ENCODE peak calls at places on chromosomes 5 and 9, in four cellular contexts. A is iPS-NIHi11, V is A549, X is GM04504. P is an unnamed sample.

GRCh38 chr5:148808864-148809642 is 17.4 kb upstream of the ADRB2 start:
- DNase-seq in A (no peak), X (no peak), V (no peak), P (peak)

GRCh38 chr5:181261320-181262085 is 560 bp upstream of the TRIM52 start:
- DNase-seq in X (peak), A (peak), V (peak), P (peak)

GRCh38 chr9:6428940-6429889 is 16.2 kb downstream of the UHRF2 start:
- DNase-seq in A (no peak), V (no peak), X (no peak), P (peak)

GRCh38 chr5:132830436-132831094 is at the start of gene SHROOM1:
- DNase-seq in A (peak), X (no peak), V (peak), P (peak)

GRCh38 chr9:36091028-36091953 is 45.2 kb upstream of the GLIPR2 start:
- DNase-seq in X (peak), A (peak), V (no peak), P (no peak)

GRCh38 chr5:36177715-36178556 is 26.0 kb downstream of the SKP2 start:
- DNase-seq in V (peak), A (peak), X (no peak), P (no peak)

GRCh38 chr9:109816490-109816889 is 36.5 kb downstream of the PALM2AKAP2 start:
- DNase-seq in V (peak), A (no peak), X (peak), P (no peak)

GRCh38 chr5:14156611-14157493 is 13.7 kb downstream of the TRIO start:
- DNase-seq in A (no peak), V (peak), X (peak), P (no peak)

GRCh38 chr5:64299805-64300204 is 134.2 kb downstream of the RNF180 start:
- DNase-seq in X (no peak), V (no peak), A (no peak), P (no peak)

GRCh38 chr5:164651544-164651943 is 1146.1 kb downstream of the MAT2B start:
- DNase-seq in V (no peak), A (no peak), X (no peak), P (no peak)

GRCh38 chr5:1332461-1333001 is 12.4 kb downstream of the CLPTM1L start:
- DNase-seq in X (no peak), A (no peak), V (no peak), P (no peak)

GRCh38 chr9:115404311-115404710 is 286.4 kb upstream of the TNC start:
- DNase-seq in V (no peak), A (no peak), X (no peak), P (no peak)

GRCh38 chr9:94783121-94783664 is 56.7 kb downstream of the AOPEP start:
- DNase-seq in X (peak), A (peak), V (peak), P (no peak)

GRCh38 chr5:147893820-147894219 is 12.5 kb downstream of the C5orf46 start:
- DNase-seq in A (no peak), V (no peak), X (no peak), P (no peak)

GRCh38 chr5:94691947-94692346 is 73.5 kb downstream of the SLF1 start:
- DNase-seq in A (no peak), V (no peak), X (peak), P (no peak)

GRCh38 chr5:143064661-143065060 is 294.5 kb downstream of the ARHGAP26 start:
- DNase-seq in V (no peak), X (no peak), A (no peak), P (no peak)

GRCh38 chr5:142798099-142798768 is 28.1 kb downstream of the ARHGAP26 start:
- DNase-seq in A (no peak), V (no peak), X (no peak), P (no peak)

GRCh38 chr5:60794691-60795090 is 49.4 kb downstream of the ELOVL7 start:
- DNase-seq in V (peak), X (no peak), A (peak), P (no peak)

GRCh38 chr5:141958113-141958512 is at the start of gene PCDH12:
- DNase-seq in X (no peak), A (no peak), V (no peak), P (no peak)

GRCh38 chr5:68409259-68409658 is 193.7 kb downstream of the PIK3R1 start:
- DNase-seq in X (no peak), A (no peak), V (no peak), P (no peak)

GRCh38 chr5:137233726-137234125 is 265.4 kb downstream of the SPOCK1 start:
- DNase-seq in V (no peak), X (no peak), A (no peak), P (no peak)

GRCh38 chr9:93107825-93108161 is 11.8 kb downstream of the CARD19 start:
- DNase-seq in V (no peak), X (no peak), A (no peak), P (no peak)

GRCh38 chr9:93620041-93620506 is 43.7 kb downstream of the PHF2 start:
- DNase-seq in V (no peak), X (no peak), A (peak), P (no peak)

GRCh38 chr5:36614657-36615308 is 8.4 kb downstream of the SLC1A3 start:
- DNase-seq in X (no peak), V (no peak), A (no peak), P (no peak)

GRCh38 chr5:39712316-39713223 is 287.8 kb upstream of the DAB2 start:
- DNase-seq in X (no peak), A (no peak), V (no peak), P (no peak)

GRCh38 chr5:37954561-37954960 is 114.7 kb upstream of the GDNF start:
- DNase-seq in A (no peak), X (no peak), V (no peak), P (no peak)

GRCh38 chr9:5688109-5688508 is 59.2 kb downstream of the RIC1 start:
- DNase-seq in V (no peak), X (no peak), A (no peak), P (no peak)

P was measured in stimulated activated naive B cell treated with anti-CD40 and anti-IgM and Interleukin-4, amounts not matched to agents 10 μg/mL and 1 μg/mL and 100 μg/mL, for 72 hours.